ENCODE peak calls at places on chromosome 21, in six cellular contexts. D is neuronal stem cell, G is thoracic aorta, P is aorta, B is psoas muscle, Z is mammary epithelial cell. S is an unnamed sample.

GRCh38 chr21:15794277-15794912 is 64.6 kb downstream of the USP25 start:
- DNase-seq in P (no peak), Z (no peak), D (no peak), B (no peak), G (no peak), S (no peak)

GRCh38 chr21:34930971-34931370 is 118.1 kb downstream of the RUNX1 start:
- DNase-seq in G (no peak), B (no peak), Z (peak; percentile 36), P (no peak), D (no peak), S (no peak)

GRCh38 chr21:29360799-29361765 is 62.4 kb downstream of the BACH1 start:
- DNase-seq in B (no peak), G (no peak), P (no peak), D (no peak), Z (peak; percentile 9), S (no peak)

GRCh38 chr21:32334980-32335471 is 36.4 kb downstream of the MRAP start:
- DNase-seq in G (no peak), Z (no peak), B (no peak), P (no peak), D (no peak), S (no peak)

GRCh38 chr21:27132270-27132669 is 165.4 kb upstream of the ADAMTS5 start:
- DNase-seq in B (no peak), D (no peak), P (no peak), G (no peak), Z (no peak), S (no peak)

GRCh38 chr21:22490044-22490443 is 1491.8 kb downstream of the NCAM2 start:
- DNase-seq in P (no peak), Z (no peak), B (no peak), D (no peak), G (no peak), S (no peak)

GRCh38 chr21:32135401-32136363 is 143.2 kb downstream of the MIS18A start:
- DNase-seq in D (no peak), B (peak; percentile 21), P (peak; percentile 77), G (peak; percentile 33), Z (no peak), S (no peak)

GRCh38 chr21:31735518-31735992 is 3.6 kb upstream of the SCAF4 start:
- DNase-seq in B (no peak), G (no peak), P (no peak), D (no peak), Z (no peak), S (no peak)

GRCh38 chr21:18603246-18603645 is 199.7 kb upstream of the TMPRSS15 start:
- DNase-seq in P (no peak), G (no peak), D (no peak), B (no peak), Z (no peak), S (no peak)

GRCh38 chr21:29678616-29679015 is 261.2 kb downstream of the GRIK1 start:
- DNase-seq in B (no peak), G (no peak), P (no peak), D (no peak), Z (no peak), S (no peak)

GRCh38 chr21:35764077-35764476 is 296.2 kb downstream of the SETD4 start:
- DNase-seq in B (no peak), D (no peak), G (no peak), P (no peak), Z (no peak), S (no peak)

GRCh38 chr21:17370263-17370662 is 142.6 kb upstream of the CXADR start:
- DNase-seq in P (no peak), B (no peak), D (no peak), G (no peak), Z (peak; percentile 76), S (no peak)

GRCh38 chr21:28336299-28336698 is 656.4 kb downstream of the LTN1 start:
- DNase-seq in Z (peak; percentile 29), G (no peak), D (no peak), P (no peak), B (no peak), S (no peak)

GRCh38 chr21:21003701-21004100 is 5.5 kb downstream of the NCAM2 start:
- DNase-seq in P (no peak), B (no peak), Z (no peak), D (no peak), G (no peak), S (no peak)

GRCh38 chr21:31108969-31109368 is 70.7 kb upstream of the KRTAP19-8 start:
- DNase-seq in Z (no peak), P (no peak), G (no peak), B (no peak), D (no peak), S (no peak)

GRCh38 chr21:28763809-28764418 is 228.8 kb downstream of the LTN1 start:
- DNase-seq in D (no peak), G (no peak), Z (no peak), P (no peak), B (no peak), S (no peak)

GRCh38 chr21:35077975-35078374 is 28.9 kb upstream of the RUNX1 start:
- DNase-seq in B (no peak), G (no peak), P (no peak), Z (peak; percentile 47), D (no peak), S (no peak)

GRCh38 chr21:28799926-28800325 is 192.8 kb downstream of the LTN1 start:
- DNase-seq in G (no peak), B (no peak), D (no peak), Z (no peak), P (no peak), S (no peak)

GRCh38 chr21:34952701-34953100 is 96.4 kb downstream of the RUNX1 start:
- DNase-seq in P (no peak), B (no peak), Z (peak; percentile 32), G (no peak), D (no peak), S (no peak)

GRCh38 chr21:35720065-35720810 is 340.1 kb downstream of the SETD4 start:
- DNase-seq in B (no peak), D (no peak), G (no peak), Z (no peak), P (no peak), S (no peak)

GRCh38 chr21:39004776-39005605 is 178.3 kb downstream of the PSMG1 start:
- DNase-seq in D (no peak), P (no peak), Z (no peak), B (no peak), G (no peak), S (peak; percentile 84)
- H3K4me1 ChIP-seq in D (peaks cover 13% of the 10 kb centered on the region), P (peaks cover 11% of the 10 kb centered on the region), Z (peaks cover 10% of the 10 kb centered on the region), B (peaks cover 12% of the 10 kb centered on the region), G (peaks cover 60% of the 10 kb centered on the region), S (peaks cover 76% of the 10 kb centered on the region)

GRCh38 chr21:36909423-36909822 is 57.0 kb downstream of the HLCS start:
- DNase-seq in D (no peak), B (no peak), P (no peak), Z (no peak), G (no peak), S (no peak)
- H3K27ac ChIP-seq in D (no peak overlapping the region), B (no peak overlapping the region), P (no peak overlapping the region), Z (peak overlapping the region; percentile 91), G (no peak overlapping the region), S (no peak overlapping the region)

GRCh38 chr21:33699277-33699676 is 57.0 kb downstream of the ITSN1 start:
- DNase-seq in Z (no peak), B (no peak), P (no peak), D (no peak), G (no peak), S (no peak)
- H3K4me1 ChIP-seq in Z (no peaks in the 10 kb centered on the region), B (peaks cover 10% of the 10 kb centered on the region), P (peaks cover 5% of the 10 kb centered on the region), D (peaks cover 5% of the 10 kb centered on the region), G (peaks cover 22% of the 10 kb centered on the region), S (peaks cover 51% of the 10 kb centered on the region)

GRCh38 chr21:44872266-44872567 is 1.3 kb downstream of the PTTG1IP start:
- DNase-seq in Z (no peak), B (no peak), D (no peak), P (no peak), G (no peak), S (no peak)
- H3K27ac ChIP-seq in Z (peak overlapping the region; percentile 72), B (peak overlapping the region; percentile 97), D (no peak overlapping the region), P (peak overlapping the region; percentile 98), G (peak overlapping the region; percentile 92), S (peak overlapping the region; percentile 97)

GRCh38 chr21:45415943-45416611 is 11.1 kb downstream of the COL18A1 start:
- DNase-seq in B (peak; percentile 6), D (no peak), Z (no peak), P (peak; percentile 69), G (no peak), S (peak; percentile 46)
- H3K4me1 ChIP-seq in B (peaks cover 7% of the 10 kb centered on the region), D (peaks cover 28% of the 10 kb centered on the region), Z (peaks cover 9% of the 10 kb centered on the region), P (no peaks in the 10 kb centered on the region), G (peaks cover 76% of the 10 kb centered on the region), S (no peaks in the 10 kb centered on the region)

DNA sequence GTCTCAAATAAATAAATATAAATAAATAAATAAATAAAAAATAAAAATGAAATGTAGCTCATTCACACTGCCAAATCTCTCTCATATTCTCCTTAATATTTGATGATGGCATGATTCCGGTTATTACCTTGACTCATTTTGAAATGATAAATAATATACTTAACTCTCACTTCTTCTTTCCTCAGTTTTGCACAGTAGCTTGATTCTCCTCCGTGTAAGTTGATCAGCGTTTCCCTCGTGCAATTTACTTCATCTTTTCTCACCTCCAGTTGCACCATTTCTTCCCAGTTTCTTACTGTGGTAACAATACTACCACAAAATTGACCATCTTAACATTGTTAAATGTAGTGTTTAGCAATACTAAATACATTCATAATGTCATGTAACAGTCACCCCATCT is 111.6 kb downstream of the RIPK4 start:
- DNase-seq in Z (no peak), D (no peak), P (no peak), G (no peak), B (no peak), S (no peak)
- H3K27ac ChIP-seq in Z (no peak overlapping the region), D (no peak overlapping the region), P (no peak overlapping the region), G (no peak overlapping the region), B (no peak overlapping the region), S (no peak overlapping the region)

GRCh38 chr21:45940091-45940490 is 41.5 kb upstream of the COL6A1 start:
- DNase-seq in D (no peak), G (no peak), Z (no peak), B (no peak), P (no peak), S (no peak)
- H3K4me1 ChIP-seq in D (no peaks in the 10 kb centered on the region), G (no peaks in the 10 kb centered on the region), Z (no peaks in the 10 kb centered on the region), B (no peaks in the 10 kb centered on the region), P (no peaks in the 10 kb centered on the region), S (no peaks in the 10 kb centered on the region)